ENCODE peak calls at places on chromosomes 3 and 15, in four cellular contexts. One of them, this sample, is unnamed.

GRCh38 chr15:69065981-69066645 is 51.6 kb downstream of the NOX5 start:
- DNase-seq in RWPE1: no peak
- DNase-seq in endothelial cell: no peak
- DNase-seq in upper lobe of left lung: no peak
- DNase-seq in this sample: no peak

GRCh38 chr3:101962055-101962454 is 112.7 kb downstream of the NFKBIZ start:
- DNase-seq in RWPE1: no peak
- DNase-seq in endothelial cell: no peak
- DNase-seq in upper lobe of left lung: no peak
- DNase-seq in this sample: no peak

GRCh38 chr3:183324083-183324482 is 71.0 kb downstream of the B3GNT5 start:
- DNase-seq in RWPE1: peak; percentile 70
- DNase-seq in endothelial cell: no peak
- DNase-seq in upper lobe of left lung: no peak
- DNase-seq in this sample: no peak

GRCh38 chr3:142224482-142225072 is 808 bp downstream of the GK5 start:
- DNase-seq in RWPE1: no peak
- DNase-seq in endothelial cell: no peak
- DNase-seq in upper lobe of left lung: peak; percentile 71
- DNase-seq in this sample: peak; percentile 50

GRCh38 chr3:111539351-111540331 is 2.4 kb upstream of the CD96 start:
- DNase-seq in RWPE1: peak; percentile 72
- DNase-seq in endothelial cell: peak; percentile 69
- DNase-seq in upper lobe of left lung: peak; percentile 70
- DNase-seq in this sample: no peak

GRCh38 chr15:76058714-76059319 is 968 bp upstream of the TMEM266 start:
- DNase-seq in RWPE1: no peak
- DNase-seq in endothelial cell: peak; percentile 40
- DNase-seq in upper lobe of left lung: peak; percentile 24
- DNase-seq in this sample: no peak

GRCh38 chr15:38708672-38709188 is 144.1 kb upstream of the RASGRP1 start:
- DNase-seq in RWPE1: no peak
- DNase-seq in endothelial cell: no peak
- DNase-seq in upper lobe of left lung: no peak
- DNase-seq in this sample: no peak

GRCh38 chr3:126927405-126927750 is 55.5 kb upstream of the PLXNA1 start:
- DNase-seq in RWPE1: no peak
- DNase-seq in endothelial cell: no peak
- DNase-seq in upper lobe of left lung: no peak
- DNase-seq in this sample: no peak

GRCh38 chr3:100928638-100929428 is 64.4 kb downstream of the ABI3BP start:
- DNase-seq in RWPE1: no peak
- DNase-seq in endothelial cell: no peak
- DNase-seq in upper lobe of left lung: no peak
- DNase-seq in this sample: no peak

GRCh38 chr3:61417352-61417751 is 144.0 kb upstream of the PTPRG start:
- DNase-seq in RWPE1: no peak
- DNase-seq in endothelial cell: no peak
- DNase-seq in upper lobe of left lung: no peak
- DNase-seq in this sample: no peak

GRCh38 chr15:100658895-100659294 is 56.5 kb downstream of the ASB7 start:
- DNase-seq in RWPE1: no peak
- DNase-seq in endothelial cell: no peak
- DNase-seq in upper lobe of left lung: no peak
- DNase-seq in this sample: no peak

GRCh38 chr3:33089515-33089914 is 7.4 kb downstream of the GLB1 start:
- DNase-seq in RWPE1: no peak
- DNase-seq in endothelial cell: no peak
- DNase-seq in upper lobe of left lung: no peak
- DNase-seq in this sample: no peak

GRCh38 chr3:33096103-33096868 is 660 bp downstream of the GLB1 start:
- DNase-seq in RWPE1: peak; percentile 14
- DNase-seq in endothelial cell: peak; percentile 47
- DNase-seq in upper lobe of left lung: peak; percentile 60
- DNase-seq in this sample: peak; percentile 24

GRCh38 chr3:33092496-33093254 is 4.3 kb downstream of the GLB1 start:
- DNase-seq in RWPE1: no peak
- DNase-seq in endothelial cell: no peak
- DNase-seq in upper lobe of left lung: no peak
- DNase-seq in this sample: no peak

GRCh38 chr3:33091746-33092145 is 5.2 kb downstream of the GLB1 start:
- DNase-seq in RWPE1: no peak
- DNase-seq in endothelial cell: no peak
- DNase-seq in upper lobe of left lung: no peak
- DNase-seq in this sample: no peak

GRCh38 chr3:33093847-33094246 is 3.1 kb downstream of the GLB1 start:
- DNase-seq in RWPE1: no peak
- DNase-seq in endothelial cell: no peak
- DNase-seq in upper lobe of left lung: no peak
- DNase-seq in this sample: no peak
- TF ChIP-seq CTCF in RWPE1: no peak
- TF ChIP-seq CTCF in endothelial cell: no peak
- TF ChIP-seq CTCF in upper lobe of left lung: no peak
- TF ChIP-seq CTCF in this sample: no peak

DNA sequence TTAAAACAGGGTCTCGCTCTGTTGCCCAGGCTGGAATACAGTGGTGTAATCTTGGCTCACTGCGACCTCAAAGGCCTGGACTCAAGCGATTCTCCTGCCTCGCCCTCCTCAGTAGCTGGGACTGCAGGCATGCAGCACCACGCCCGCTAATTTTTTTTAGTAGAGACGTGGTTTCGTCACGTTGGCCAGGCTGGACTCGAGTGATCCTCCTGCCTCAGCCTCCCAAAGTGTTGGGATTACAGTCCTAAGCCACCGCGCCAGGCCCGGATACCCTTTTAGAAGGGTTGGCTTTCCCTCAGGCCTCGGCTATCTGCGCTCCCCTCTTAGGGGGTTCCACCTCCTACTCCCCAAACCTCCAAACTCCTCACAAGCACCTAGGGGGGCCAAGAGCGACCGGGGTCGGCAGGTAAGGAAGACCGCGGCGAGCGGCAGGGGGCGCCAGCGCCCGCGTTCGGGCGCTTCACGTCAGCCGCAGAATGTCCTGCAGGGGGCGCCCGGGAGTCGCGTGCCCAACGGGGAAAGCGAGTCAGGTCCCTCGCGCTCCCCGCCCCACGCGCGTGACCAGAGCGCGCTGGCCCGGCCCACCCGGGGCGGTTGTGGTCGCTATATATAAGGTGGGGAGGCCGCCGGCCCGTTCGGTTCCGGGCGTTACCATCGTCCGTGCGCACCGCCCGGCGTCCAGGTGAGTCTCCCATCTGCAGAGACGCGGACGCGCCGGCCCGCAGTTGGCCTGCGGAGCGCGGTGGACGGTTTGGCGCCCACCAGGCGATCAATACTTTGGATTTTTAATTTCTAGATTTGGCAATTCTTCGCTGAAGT is 51.8 kb upstream of the GATM start:
- DNase-seq in RWPE1: peak; percentile 74
- DNase-seq in endothelial cell: peak; percentile 85
- DNase-seq in upper lobe of left lung: peak; percentile 79
- DNase-seq in this sample: peak; percentile 72
- TF ChIP-seq CTCF in RWPE1: peak; percentile 100
- TF ChIP-seq CTCF in endothelial cell: peak; percentile 100
- TF ChIP-seq CTCF in upper lobe of left lung: peak; percentile 94
- TF ChIP-seq CTCF in this sample: peak; percentile 99

DNA sequence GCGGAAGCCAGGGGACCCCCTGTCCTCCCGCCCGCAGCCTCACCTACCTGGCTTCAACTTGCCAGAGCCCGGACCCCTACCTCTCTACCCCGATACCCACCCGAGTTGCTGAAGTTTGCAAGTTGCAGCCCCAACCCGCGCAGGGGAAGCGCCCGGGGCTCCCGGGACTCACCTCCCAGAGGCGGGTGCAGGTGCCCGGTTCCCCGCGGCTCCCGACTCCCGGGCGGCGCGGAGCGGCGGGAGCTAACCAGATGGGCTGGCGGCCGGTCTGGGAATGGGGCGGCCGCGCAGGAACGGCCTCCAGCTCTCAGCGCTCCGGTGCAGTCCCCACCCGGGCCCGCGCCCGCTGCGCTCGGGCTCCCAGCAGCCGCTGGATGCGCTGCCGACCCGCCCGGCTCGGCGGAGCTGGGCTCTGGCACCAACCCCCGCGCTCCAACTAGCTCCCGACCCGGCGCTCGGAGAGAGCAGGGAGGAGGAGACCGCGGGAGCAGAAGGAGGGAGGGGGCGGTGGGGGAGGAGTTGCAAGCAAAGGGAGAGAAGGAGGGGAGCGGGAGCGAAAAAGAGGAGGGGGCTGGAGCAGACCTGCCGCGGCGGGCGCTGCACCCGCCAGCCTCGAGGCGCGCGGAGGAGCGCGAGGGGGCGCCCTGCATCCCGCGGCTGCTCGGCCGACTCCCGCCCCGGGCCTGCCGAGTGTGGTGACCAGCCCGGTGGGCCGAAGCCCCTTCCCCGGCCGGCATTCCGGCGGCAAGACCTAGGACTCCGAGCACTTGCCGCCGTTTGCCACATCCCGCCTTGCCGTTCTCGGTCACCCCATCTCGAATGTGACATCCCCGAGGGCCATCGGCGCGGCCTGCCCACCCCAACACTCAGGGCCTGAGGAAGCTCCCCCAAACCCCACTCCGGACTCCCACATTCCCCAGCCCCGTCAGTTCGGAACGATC is at the start of gene SEMA5B:
- DNase-seq in RWPE1: no peak
- DNase-seq in endothelial cell: peak; percentile 67
- DNase-seq in upper lobe of left lung: peak; percentile 30
- DNase-seq in this sample: no peak
- TF ChIP-seq CTCF in RWPE1: peak; percentile 61
- TF ChIP-seq CTCF in endothelial cell: peak; percentile 41
- TF ChIP-seq CTCF in upper lobe of left lung: peak; percentile 38
- TF ChIP-seq CTCF in this sample: no peak

GRCh38 chr3:107627962-107628542 is 105.3 kb downstream of the BBX start:
- DNase-seq in RWPE1: no peak
- DNase-seq in endothelial cell: no peak
- DNase-seq in upper lobe of left lung: no peak
- DNase-seq in this sample: no peak
- TF ChIP-seq CTCF in RWPE1: peak; percentile 19
- TF ChIP-seq CTCF in endothelial cell: no peak
- TF ChIP-seq CTCF in upper lobe of left lung: no peak
- TF ChIP-seq CTCF in this sample: no peak

DNA sequence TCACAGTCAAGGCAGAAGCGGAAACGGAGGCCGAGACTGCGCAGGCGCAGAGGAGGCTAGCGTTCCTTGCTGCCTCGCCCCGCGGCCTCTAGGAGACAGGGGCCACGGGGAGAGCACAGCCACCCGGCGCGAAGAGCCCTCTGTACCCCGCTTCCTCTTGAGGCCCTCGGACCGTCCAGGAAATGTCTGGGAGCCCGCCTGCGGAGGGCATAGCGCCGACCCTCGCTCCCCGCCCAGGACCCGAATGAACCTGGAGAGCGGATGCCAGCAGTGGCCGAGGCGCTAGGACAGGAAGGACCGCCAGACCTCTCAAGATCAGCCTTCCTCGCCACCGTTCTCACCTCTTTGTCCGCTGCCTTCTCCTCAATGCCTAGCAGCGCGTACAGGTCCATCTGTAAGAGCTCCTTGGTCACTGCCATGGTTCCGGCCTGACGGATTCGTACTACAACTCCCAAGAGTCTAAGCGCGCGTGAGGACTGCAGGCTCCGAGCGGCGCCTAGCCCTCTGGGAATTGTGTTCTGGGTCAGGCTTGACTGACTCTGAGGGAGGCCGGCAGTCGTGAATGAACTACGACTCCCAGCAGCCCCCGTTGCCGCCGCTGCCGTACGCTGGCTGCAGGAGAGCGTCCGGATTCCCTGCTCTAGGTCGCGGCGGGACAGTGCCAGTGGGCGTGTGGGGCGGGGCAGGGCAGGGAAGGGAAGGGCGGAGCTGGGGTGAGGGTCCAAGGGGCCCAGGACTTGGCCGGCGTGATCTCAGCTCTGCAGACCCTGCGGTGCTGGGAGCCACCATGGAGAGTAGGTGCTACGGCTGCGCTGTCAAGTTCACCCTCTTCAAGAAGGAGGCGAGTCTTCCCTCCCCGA is at the start of the genes DNAJC17 and ZFYVE19:
- DNase-seq in RWPE1: peak; percentile 94
- DNase-seq in endothelial cell: peak; percentile 92
- DNase-seq in upper lobe of left lung: peak; percentile 99
- DNase-seq in this sample: peak; percentile 92
- TF ChIP-seq CTCF in RWPE1: no peak
- TF ChIP-seq CTCF in endothelial cell: no peak
- TF ChIP-seq CTCF in upper lobe of left lung: no peak
- TF ChIP-seq CTCF in this sample: peak; percentile 10

GRCh38 chr3:154758109-154758868 is 321.8 kb upstream of the MME start:
- DNase-seq in RWPE1: peak; percentile 17
- DNase-seq in endothelial cell: no peak
- DNase-seq in upper lobe of left lung: no peak
- DNase-seq in this sample: no peak
- TF ChIP-seq CTCF in RWPE1: peak; percentile 66
- TF ChIP-seq CTCF in endothelial cell: peak; percentile 36
- TF ChIP-seq CTCF in upper lobe of left lung: peak; percentile 15
- TF ChIP-seq CTCF in this sample: no peak

GRCh38 chr3:144444061-144444460 is 472.4 kb downstream of the DIPK2A start:
- DNase-seq in RWPE1: no peak
- DNase-seq in endothelial cell: no peak
- DNase-seq in upper lobe of left lung: no peak
- DNase-seq in this sample: no peak
- TF ChIP-seq CTCF in RWPE1: no peak
- TF ChIP-seq CTCF in endothelial cell: no peak
- TF ChIP-seq CTCF in upper lobe of left lung: no peak
- TF ChIP-seq CTCF in this sample: no peak

GRCh38 chr3:128554100-128554464 is 61.1 kb upstream of the GATA2 start:
- DNase-seq in RWPE1: no peak
- DNase-seq in endothelial cell: no peak
- DNase-seq in upper lobe of left lung: no peak
- DNase-seq in this sample: no peak
- TF ChIP-seq CTCF in RWPE1: no peak
- TF ChIP-seq CTCF in endothelial cell: no peak
- TF ChIP-seq CTCF in upper lobe of left lung: no peak
- TF ChIP-seq CTCF in this sample: no peak

DNA sequence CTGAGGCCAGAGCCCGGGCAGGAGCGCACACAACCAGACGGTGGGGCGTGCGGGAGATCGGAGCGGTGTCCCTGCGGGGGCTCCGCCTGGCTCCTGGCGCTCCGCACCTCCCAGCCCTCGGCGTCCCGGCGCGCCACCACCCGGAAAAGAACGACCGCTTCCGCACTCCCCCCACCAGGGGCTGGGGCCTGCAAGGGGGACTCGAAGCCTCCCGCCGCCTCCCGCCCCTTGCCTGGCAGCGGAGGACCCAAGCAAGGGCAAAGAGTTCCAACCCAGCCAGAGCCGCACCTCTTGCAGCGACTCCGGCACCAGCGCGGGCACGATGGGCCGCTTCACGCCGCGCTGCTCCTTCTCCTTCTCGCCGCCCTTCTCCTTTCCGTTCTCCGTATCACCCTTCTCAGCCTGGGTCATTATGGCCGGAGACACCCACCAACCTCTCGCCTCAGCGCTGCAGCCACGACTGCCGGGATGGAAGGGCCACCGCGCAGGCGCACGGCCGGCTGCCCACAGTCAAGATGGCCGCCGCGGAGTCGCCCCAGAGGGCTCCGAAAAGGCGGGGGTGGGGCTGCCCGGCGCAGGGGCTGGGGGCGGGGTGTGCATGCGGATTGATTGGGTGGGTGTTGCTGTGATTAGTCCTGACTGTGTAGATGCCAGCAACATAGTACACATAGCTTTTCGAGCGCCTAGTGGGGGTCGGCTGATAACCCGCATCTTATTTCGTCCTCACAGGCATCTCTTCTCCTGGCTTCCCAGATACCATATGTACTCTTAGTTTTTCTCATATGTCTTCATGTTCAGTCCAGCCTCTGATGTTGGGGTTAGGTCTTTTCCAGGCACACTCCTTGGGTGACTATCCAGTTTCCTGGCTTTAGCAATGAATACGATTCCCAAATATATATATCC is at the start of gene ACTR8:
- DNase-seq in RWPE1: peak; percentile 70
- DNase-seq in endothelial cell: peak; percentile 93
- DNase-seq in upper lobe of left lung: peak; percentile 90
- DNase-seq in this sample: peak; percentile 72
- TF ChIP-seq CTCF in RWPE1: no peak
- TF ChIP-seq CTCF in endothelial cell: no peak
- TF ChIP-seq CTCF in upper lobe of left lung: no peak
- TF ChIP-seq CTCF in this sample: peak; percentile 32

This sample was measured in breast epithelium.